ENCODE peak calls at places on chromosomes 1 and 21, in nine cellular contexts. I, H, Z, V, X, R, K, M and N are unnamed samples.
A peak's percentile ranks its signal among the peaks of the same experiment; 100 is the strongest.

GRCh38 chr1:164660415-164661174 is 101.6 kb downstream of the PBX1 start:
- DNase-seq in I (no peak), H (peak; percentile 90), Z (no peak), V (no peak), X (no peak), R (no peak), K (no peak), M (no peak), N (no peak)

GRCh38 chr1:93733340-93733739 is 51.7 kb upstream of the BCAR3 start:
- DNase-seq in I (no peak), H (no peak), Z (no peak), V (no peak), X (no peak), R (no peak), K (no peak), M (no peak), N (no peak)

GRCh38 chr1:228969968-228970800 is 234.9 kb downstream of the RHOU start:
- DNase-seq in I (no peak), H (no peak), Z (peak; percentile 45), V (no peak), X (no peak), R (no peak), K (no peak), M (no peak), N (no peak)

GRCh38 chr1:225766967-225767413 is 10.6 kb upstream of the SRP9 start:
- DNase-seq in I (no peak), H (peak; percentile 97), Z (peak; percentile 83), V (no peak), X (no peak), R (no peak), K (no peak), M (no peak), N (no peak)

GRCh38 chr1:8562881-8563865 is 245.3 kb downstream of the SLC45A1 start:
- DNase-seq in I (no peak), H (peak; percentile 49), Z (no peak), V (no peak), X (no peak), R (no peak), K (no peak), M (no peak), N (no peak)

GRCh38 chr1:244971524-244972216 is 107.3 kb upstream of the HNRNPU start:
- DNase-seq in I (no peak), H (no peak), Z (no peak), V (no peak), X (no peak), R (no peak), K (no peak), M (no peak), N (no peak)

GRCh38 chr1:119081705-119082104 is 58.7 kb downstream of the WARS2 start:
- DNase-seq in I (no peak), H (peak; percentile 23), Z (no peak), V (no peak), X (no peak), R (no peak), K (no peak), M (no peak), N (no peak)

GRCh38 chr1:33195560-33195959 is 13.7 kb upstream of the TRIM62 start:
- DNase-seq in I (no peak), H (peak; percentile 36), Z (no peak), V (no peak), X (no peak), R (no peak), K (no peak), M (no peak), N (no peak)

GRCh38 chr1:2226525-2227340 is 1.4 kb upstream of the SKI start:
- DNase-seq in I (peak; percentile 71), H (no peak), Z (peak; percentile 91), V (peak; percentile 54), X (peak; percentile 90), R (no peak), K (no peak), M (peak; percentile 25), N (no peak)

GRCh38 chr21:41779659-41780058 is 12.8 kb upstream of the RIPK4 start:
- DNase-seq in I (no peak), H (no peak), Z (no peak), V (no peak), X (no peak), R (no peak), K (no peak), M (no peak), N (no peak)

GRCh38 chr1:106956721-106957120 is 99.8 kb upstream of the PRMT6 start:
- DNase-seq in I (no peak), H (peak; percentile 46), Z (no peak), V (no peak), X (no peak), R (no peak), K (no peak), M (no peak), N (no peak)

GRCh38 chr1:24417681-24418080 is 2.1 kb downstream of the NIPAL3 start:
- DNase-seq in I (no peak), H (peak; percentile 59), Z (no peak), V (no peak), X (no peak), R (no peak), K (no peak), M (no peak), N (no peak)

GRCh38 chr1:241229216-241229615 is 127.8 kb downstream of the RGS7 start:
- DNase-seq in I (no peak), H (no peak), Z (no peak), V (no peak), X (no peak), R (no peak), K (no peak), M (no peak), N (no peak)

GRCh38 chr1:37673920-37674319 is 18.4 kb upstream of the CDCA8 start:
- DNase-seq in I (no peak), H (no peak), Z (peak; percentile 86), V (no peak), X (peak; percentile 30), R (no peak), K (peak; percentile 68), M (no peak), N (no peak)

GRCh38 chr1:8533907-8534306 is 216.0 kb downstream of the SLC45A1 start:
- DNase-seq in I (no peak), H (no peak), Z (no peak), V (no peak), X (no peak), R (no peak), K (no peak), M (no peak), N (no peak)

GRCh38 chr1:150221552-150221951 is 14.4 kb downstream of the ANP32E start:
- DNase-seq in I (no peak), H (peak; percentile 20), Z (no peak), V (no peak), X (no peak), R (no peak), K (no peak), M (no peak), N (no peak)

DNA sequence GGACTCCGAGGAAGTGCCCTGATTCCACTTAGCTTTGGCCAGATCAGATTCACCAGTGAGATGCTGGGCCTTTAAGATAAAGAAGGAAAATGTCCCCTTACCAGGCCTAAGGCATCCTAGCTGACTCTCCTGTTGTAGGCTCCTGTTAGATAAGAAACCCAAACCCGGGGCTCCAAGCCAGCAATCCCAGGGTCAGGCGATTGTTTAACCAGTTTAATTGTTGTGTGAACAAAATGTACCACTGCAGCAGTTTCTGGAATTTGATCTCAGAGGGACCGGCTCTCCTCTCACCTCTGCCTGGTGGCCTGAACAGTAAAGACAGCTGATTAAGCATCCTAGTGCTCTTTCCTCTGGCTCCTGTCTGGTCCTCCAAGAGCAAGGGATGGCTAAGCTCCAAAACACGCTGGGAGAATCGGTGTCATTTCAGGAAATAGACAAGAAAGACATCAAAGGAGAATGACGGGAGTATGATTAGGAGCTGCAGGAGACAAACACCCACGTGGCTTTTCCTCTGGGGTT is 9.3 kb upstream of the KLHDC8A start:
- DNase-seq in I (no peak), H (peak; percentile 44), Z (no peak), V (no peak), X (no peak), R (no peak), K (no peak), M (no peak), N (no peak)
- TF ChIP-seq CTCF in I (no peak), H (no peak), Z (no peak), V (no peak), X (no peak), R (no peak), K (no peak), M (no peak), N (no peak)

GRCh38 chr1:238951809-238952208 is 434.6 kb upstream of the CHRM3 start:
- DNase-seq in I (no peak), H (peak; percentile 61), Z (no peak), V (peak; percentile 22), X (no peak), R (no peak), K (no peak), M (no peak), N (no peak)
- TF ChIP-seq CTCF in I (peak; percentile 25), H (peak; percentile 42), Z (no peak), V (peak; percentile 45), X (peak; percentile 47), R (peak; percentile 11), K (no peak), M (no peak), N (no peak)

GRCh38 chr1:98325646-98326441 is 335.7 kb upstream of the SNX7 start:
- DNase-seq in I (no peak), H (peak; percentile 89), Z (peak; percentile 95), V (no peak), X (peak; percentile 86), R (peak; percentile 47), K (no peak), M (no peak), N (peak; percentile 42)

GRCh38 chr1:98321191-98321590 is 340.3 kb upstream of the SNX7 start:
- DNase-seq in I (no peak), H (no peak), Z (no peak), V (no peak), X (no peak), R (no peak), K (no peak), M (no peak), N (no peak)

GRCh38 chr1:98323906-98324358 is 337.6 kb upstream of the SNX7 start:
- DNase-seq in I (no peak), H (peak; percentile 99), Z (no peak), V (no peak), X (no peak), R (no peak), K (no peak), M (no peak), N (no peak)

GRCh38 chr1:98323396-98323795 is 338.1 kb upstream of the SNX7 start:
- DNase-seq in I (no peak), H (peak; percentile 91), Z (no peak), V (no peak), X (no peak), R (no peak), K (no peak), M (no peak), N (no peak)

DNA sequence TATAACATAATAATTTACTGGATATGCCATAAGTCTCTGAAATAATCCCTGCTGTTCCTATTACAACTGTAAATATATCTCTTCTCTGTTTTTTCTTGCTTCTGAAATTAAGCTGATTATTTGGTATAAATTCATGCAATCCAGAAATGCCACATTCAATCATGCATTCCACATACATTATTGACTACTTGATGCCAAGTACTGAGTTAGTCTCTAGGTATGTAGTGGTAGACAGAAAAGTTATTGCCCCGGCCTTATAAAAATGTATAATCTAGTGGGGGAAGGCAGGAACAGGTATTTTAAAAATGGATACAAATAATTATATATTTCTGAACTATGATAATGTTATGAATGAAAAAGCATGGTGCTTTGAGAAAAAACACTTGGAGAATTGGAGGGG is 338.6 kb upstream of the SNX7 start:
- DNase-seq in I (no peak), H (peak; percentile 74), Z (no peak), V (no peak), X (no peak), R (no peak), K (no peak), M (no peak), N (no peak)
- TF ChIP-seq CTCF in I (no peak), H (no peak), Z (no peak), V (no peak), X (no peak), R (no peak), K (no peak), M (no peak), N (no peak)

GRCh38 chr1:237041795-237042466 is at the start of gene RYR2:
- DNase-seq in I (no peak), H (no peak), Z (no peak), V (peak; percentile 71), X (peak; percentile 59), R (peak; percentile 57), K (no peak), M (peak; percentile 52), N (no peak)
- TF ChIP-seq CTCF in I (peak; percentile 54), H (peak; percentile 33), Z (no peak), V (peak; percentile 61), X (peak; percentile 12), R (peak; percentile 50), K (no peak), M (peak; percentile 11), N (no peak)